ENCODE peak calls at places on chromosome 11, in eight cellular contexts. R, J, X, G, K, I, S and B are unnamed samples.

GRCh38 chr11:58813693-58814092 is 30.8 kb downstream of the GLYATL2 start:
- DNase-seq in R (no peak), J (no peak), X (no peak), G (no peak), K (no peak), I (no peak), S (peak; percentile 18), B (no peak)

GRCh38 chr11:93767018-93767417 is 17.1 kb upstream of the MED17 start:
- DNase-seq in R (no peak), J (no peak), X (no peak), G (no peak), K (no peak), I (no peak), S (no peak), B (no peak)

GRCh38 chr11:69422645-69423044 is 58.8 kb upstream of the LINC01488 start:
- DNase-seq in R (no peak), J (no peak), X (no peak), G (no peak), K (no peak), I (no peak), S (no peak), B (no peak)

GRCh38 chr11:125188021-125188420 is 23.5 kb downstream of the PKNOX2 start:
- DNase-seq in R (no peak), J (peak; percentile 61), X (no peak), G (no peak), K (peak; percentile 54), I (no peak), S (no peak), B (peak; percentile 50)

GRCh38 chr11:36509265-36509664 is 807 bp downstream of the TRAF6 start:
- DNase-seq in R (no peak), J (peak; percentile 51), X (peak; percentile 27), G (no peak), K (peak; percentile 31), I (no peak), S (peak; percentile 24), B (peak; percentile 52)

GRCh38 chr11:45254070-45254469 is 32.1 kb downstream of the SYT13 start:
- DNase-seq in R (no peak), J (peak; percentile 41), X (no peak), G (no peak), K (peak; percentile 13), I (no peak), S (no peak), B (no peak)

GRCh38 chr11:10327254-10327653 is 22.4 kb downstream of the ADM start:
- DNase-seq in R (no peak), J (peak; percentile 51), X (peak; percentile 89), G (no peak), K (peak; percentile 51), I (no peak), S (peak; percentile 79), B (peak; percentile 97)

GRCh38 chr11:76232026-76232665 is 25.8 kb upstream of the WNT11 start:
- DNase-seq in R (no peak), J (no peak), X (no peak), G (no peak), K (no peak), I (no peak), S (no peak), B (no peak)

GRCh38 chr11:45394294-45395085 is 108.3 kb upstream of the SYT13 start:
- DNase-seq in R (no peak), J (no peak), X (no peak), G (no peak), K (no peak), I (no peak), S (no peak), B (no peak)

GRCh38 chr11:92784313-92784712 is 185.1 kb upstream of the MTNR1B start:
- DNase-seq in R (no peak), J (no peak), X (no peak), G (no peak), K (no peak), I (no peak), S (no peak), B (no peak)

GRCh38 chr11:9462172-9462799 is 1.5 kb downstream of the ZNF143 start:
- DNase-seq in R (no peak), J (peak; percentile 24), X (no peak), G (no peak), K (peak; percentile 25), I (no peak), S (peak; percentile 16), B (peak; percentile 40)

GRCh38 chr11:94650756-94651155 is 83.6 kb downstream of the PIWIL4 start:
- DNase-seq in R (no peak), J (no peak), X (peak; percentile 71), G (peak; percentile 64), K (peak; percentile 69), I (peak; percentile 78), S (peak; percentile 91), B (peak; percentile 87)

GRCh38 chr11:17498475-17498874 is 21.8 kb upstream of the ABCC8 start:
- DNase-seq in R (no peak), J (no peak), X (no peak), G (no peak), K (no peak), I (no peak), S (no peak), B (no peak)

GRCh38 chr11:62444271-62444833 is 25.5 kb downstream of the SCGB1A1 start:
- DNase-seq in R (no peak), J (peak; percentile 52), X (peak; percentile 53), G (no peak), K (peak; percentile 75), I (no peak), S (peak; percentile 74), B (peak; percentile 88)

GRCh38 chr11:66008468-66009101 is 3.2 kb upstream of the CST6 start:
- DNase-seq in R (no peak), J (no peak), X (no peak), G (no peak), K (no peak), I (no peak), S (no peak), B (no peak)
- H3K4me3 ChIP-seq in R (no peak overlapping the region), J (no peak overlapping the region), X (no peak overlapping the region), G (no peak overlapping the region), K (no peak overlapping the region), I (no peak overlapping the region), S (no peak overlapping the region), B (no peak overlapping the region)

GRCh38 chr11:8105133-8105532 is 24.1 kb downstream of the TUB start:
- DNase-seq in R (no peak), J (no peak), X (no peak), G (peak; percentile 70), K (no peak), I (no peak), S (no peak), B (no peak)

GRCh38 chr11:8107642-8108041 is 26.6 kb downstream of the TUB start:
- DNase-seq in R (no peak), J (no peak), X (no peak), G (peak; percentile 42), K (no peak), I (no peak), S (no peak), B (no peak)

GRCh38 chr11:8103909-8104308 is 22.9 kb downstream of the TUB start:
- DNase-seq in R (no peak), J (no peak), X (no peak), G (peak; percentile 31), K (no peak), I (no peak), S (no peak), B (no peak)

GRCh38 chr11:8106679-8107078 is 25.7 kb downstream of the TUB start:
- DNase-seq in R (no peak), J (no peak), X (no peak), G (peak; percentile 55), K (no peak), I (no peak), S (no peak), B (no peak)

DNA sequence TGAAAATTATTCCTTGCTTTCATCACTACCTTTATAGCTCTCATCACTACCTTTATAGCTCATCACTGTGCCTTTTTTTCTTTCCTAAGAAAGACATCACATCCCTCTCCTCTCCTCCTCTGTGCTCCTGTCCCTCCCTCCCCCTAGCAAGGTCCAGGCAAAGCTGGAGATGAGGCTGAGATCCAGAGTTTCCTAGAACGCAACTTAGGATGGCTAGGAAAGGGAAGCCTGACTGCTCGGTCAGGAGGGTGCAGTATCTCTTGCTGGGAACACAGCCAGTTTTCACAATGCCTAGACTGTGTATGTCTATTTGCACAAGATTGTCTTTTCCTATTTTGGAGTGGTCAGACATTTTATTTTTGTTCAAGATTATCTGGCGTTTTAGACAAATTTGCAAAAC is 24.7 kb downstream of the TUB start:
- DNase-seq in R (no peak), J (no peak), X (no peak), G (peak; percentile 60), K (peak; percentile 27), I (no peak), S (no peak), B (peak; percentile 24)
- TF ChIP-seq CTCF in R (no peak), J (no peak), X (no peak), G (no peak), K (no peak), I (no peak), S (no peak), B (no peak)

GRCh38 chr11:21489735-21490134 is 703.1 kb upstream of the ANO5 start:
- DNase-seq in R (no peak), J (no peak), X (no peak), G (no peak), K (no peak), I (no peak), S (no peak), B (no peak)

GRCh38 chr11:21485426-21485825 is 707.5 kb upstream of the ANO5 start:
- DNase-seq in R (no peak), J (no peak), X (no peak), G (no peak), K (no peak), I (no peak), S (no peak), B (no peak)

GRCh38 chr11:21484039-21484438 is 708.8 kb upstream of the ANO5 start:
- DNase-seq in R (no peak), J (no peak), X (no peak), G (no peak), K (no peak), I (no peak), S (no peak), B (no peak)

DNA sequence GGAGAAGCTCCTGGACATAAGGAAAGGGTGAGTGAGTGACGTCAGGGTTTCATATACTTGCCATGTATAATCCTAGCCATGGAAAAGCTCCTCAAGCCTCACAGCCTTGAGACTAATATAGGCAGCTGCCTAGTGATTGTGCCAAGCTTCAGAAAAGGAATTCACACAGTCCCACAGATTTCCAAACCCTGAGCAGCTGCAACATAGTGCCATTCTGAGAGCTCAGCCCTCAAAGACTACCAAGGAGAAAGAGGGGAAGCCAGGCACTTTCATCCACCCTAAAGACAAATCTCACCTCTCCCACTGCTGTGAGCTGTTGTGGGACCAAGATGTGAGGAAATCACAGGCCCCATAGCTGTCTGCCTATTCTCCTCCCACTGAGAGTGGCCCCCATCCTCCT is 707.9 kb upstream of the ANO5 start:
- DNase-seq in R (no peak), J (no peak), X (no peak), G (no peak), K (no peak), I (no peak), S (no peak), B (no peak)
- H3K4me3 ChIP-seq in R (no peak overlapping the region), J (no peak overlapping the region), X (no peak overlapping the region), G (no peak overlapping the region), K (no peak overlapping the region), I (no peak overlapping the region), S (no peak overlapping the region), B (no peak overlapping the region)

DNA sequence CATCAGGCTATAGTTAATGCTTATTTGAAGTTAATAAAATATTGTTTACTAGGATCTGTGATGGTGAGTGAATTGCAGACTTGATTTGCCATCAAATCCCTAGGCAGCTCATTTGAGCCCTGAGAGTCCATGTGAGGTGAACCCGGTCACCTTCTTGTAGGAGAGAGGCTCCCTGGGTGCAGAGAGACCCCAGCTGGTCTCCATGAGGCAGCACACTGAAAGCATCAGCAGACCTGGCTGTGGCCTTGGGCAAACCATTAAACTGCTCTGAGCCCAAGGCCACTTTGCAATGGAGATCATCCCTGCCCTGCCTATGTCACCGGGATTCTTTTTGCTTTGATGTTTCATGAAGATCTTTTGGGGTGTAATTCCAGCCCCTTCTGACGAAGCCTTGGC is 125.2 kb downstream of the MICAL2 start:
- DNase-seq in R (no peak), J (no peak), X (peak; percentile 44), G (no peak), K (peak; percentile 34), I (no peak), S (peak; percentile 35), B (peak; percentile 40)
- TF ChIP-seq CTCF in R (peak; percentile 24), J (no peak), X (peak; percentile 17), G (no peak), K (peak; percentile 17), I (peak; percentile 14), S (no peak), B (no peak)